ENCODE peak calls at places on chromosomes 16 and 17, in six cellular contexts. One of them, this sample, is unnamed.

GRCh38 chr16:68404736-68405345 is 43.5 kb downstream of the SMPD3 start:
- DNase-seq in effector memory CD4-positive, alpha-beta T cell: no peak
- DNase-seq in prostate gland: peak; percentile 48
- DNase-seq in AG08395: no peak
- DNase-seq in WTC11: no peak
- DNase-seq in activated effector memory CD4-positive, alpha-beta T cell treated with Interleukin-2 at 50 U/mL for 16 hours: no peak
- DNase-seq in this sample: no peak

GRCh38 chr17:57889252-57889651 is 39.4 kb upstream of the MRPS23 start:
- DNase-seq in effector memory CD4-positive, alpha-beta T cell: no peak
- DNase-seq in prostate gland: no peak
- DNase-seq in AG08395: no peak
- DNase-seq in WTC11: no peak
- DNase-seq in activated effector memory CD4-positive, alpha-beta T cell treated with Interleukin-2 at 50 U/mL for 16 hours: no peak
- DNase-seq in this sample: no peak

GRCh38 chr16:17368951-17369350 is 101.8 kb downstream of the XYLT1 start:
- DNase-seq in effector memory CD4-positive, alpha-beta T cell: no peak
- DNase-seq in prostate gland: no peak
- DNase-seq in AG08395: no peak
- DNase-seq in WTC11: no peak
- DNase-seq in activated effector memory CD4-positive, alpha-beta T cell treated with Interleukin-2 at 50 U/mL for 16 hours: peak; percentile 42
- DNase-seq in this sample: no peak

GRCh38 chr17:8326591-8327583 is 12.8 kb upstream of the ODF4 start:
- DNase-seq in effector memory CD4-positive, alpha-beta T cell: no peak
- DNase-seq in prostate gland: no peak
- DNase-seq in AG08395: peak; percentile 68
- DNase-seq in WTC11: peak; percentile 47
- DNase-seq in activated effector memory CD4-positive, alpha-beta T cell treated with Interleukin-2 at 50 U/mL for 16 hours: peak; percentile 2
- DNase-seq in this sample: peak; percentile 89

GRCh38 chr17:51050291-51051033 is 70.2 kb downstream of the SPAG9 start:
- DNase-seq in effector memory CD4-positive, alpha-beta T cell: no peak
- DNase-seq in prostate gland: no peak
- DNase-seq in AG08395: no peak
- DNase-seq in WTC11: no peak
- DNase-seq in activated effector memory CD4-positive, alpha-beta T cell treated with Interleukin-2 at 50 U/mL for 16 hours: no peak
- DNase-seq in this sample: no peak

GRCh38 chr17:27770877-27771276 is 29.5 kb downstream of the NOS2 start:
- DNase-seq in effector memory CD4-positive, alpha-beta T cell: no peak
- DNase-seq in prostate gland: no peak
- DNase-seq in AG08395: no peak
- DNase-seq in WTC11: no peak
- DNase-seq in activated effector memory CD4-positive, alpha-beta T cell treated with Interleukin-2 at 50 U/mL for 16 hours: no peak
- DNase-seq in this sample: no peak

GRCh38 chr17:57909548-57909947 is 45.7 kb downstream of the CUEDC1 start:
- DNase-seq in effector memory CD4-positive, alpha-beta T cell: no peak
- DNase-seq in prostate gland: no peak
- DNase-seq in AG08395: no peak
- DNase-seq in WTC11: no peak
- DNase-seq in activated effector memory CD4-positive, alpha-beta T cell treated with Interleukin-2 at 50 U/mL for 16 hours: no peak
- DNase-seq in this sample: no peak

GRCh38 chr17:45147581-45148182 is 593 bp upstream of the HEXIM1 start:
- DNase-seq in effector memory CD4-positive, alpha-beta T cell: peak; percentile 71
- DNase-seq in prostate gland: peak; percentile 81
- DNase-seq in AG08395: peak; percentile 56
- DNase-seq in WTC11: peak; percentile 79
- DNase-seq in activated effector memory CD4-positive, alpha-beta T cell treated with Interleukin-2 at 50 U/mL for 16 hours: peak; percentile 65
- DNase-seq in this sample: no peak

GRCh38 chr16:12252616-12253015 is 276.1 kb downstream of the SNX29 start:
- DNase-seq in effector memory CD4-positive, alpha-beta T cell: no peak
- DNase-seq in prostate gland: no peak
- DNase-seq in AG08395: no peak
- DNase-seq in WTC11: no peak
- DNase-seq in activated effector memory CD4-positive, alpha-beta T cell treated with Interleukin-2 at 50 U/mL for 16 hours: no peak
- DNase-seq in this sample: no peak

GRCh38 chr17:44581868-44582267 is 24.6 kb downstream of the FZD2 start:
- DNase-seq in effector memory CD4-positive, alpha-beta T cell: no peak
- DNase-seq in prostate gland: no peak
- DNase-seq in AG08395: peak; percentile 21
- DNase-seq in WTC11: no peak
- DNase-seq in activated effector memory CD4-positive, alpha-beta T cell treated with Interleukin-2 at 50 U/mL for 16 hours: no peak
- DNase-seq in this sample: no peak

GRCh38 chr17:38877130-38877851 is 7.4 kb downstream of the LASP1 start:
- DNase-seq in effector memory CD4-positive, alpha-beta T cell: no peak
- DNase-seq in prostate gland: no peak
- DNase-seq in AG08395: no peak
- DNase-seq in WTC11: peak; percentile 42
- DNase-seq in activated effector memory CD4-positive, alpha-beta T cell treated with Interleukin-2 at 50 U/mL for 16 hours: no peak
- DNase-seq in this sample: peak; percentile 68

GRCh38 chr17:32803544-32803943 is 73.4 kb downstream of the MYO1D start:
- DNase-seq in effector memory CD4-positive, alpha-beta T cell: no peak
- DNase-seq in prostate gland: no peak
- DNase-seq in AG08395: no peak
- DNase-seq in WTC11: no peak
- DNase-seq in activated effector memory CD4-positive, alpha-beta T cell treated with Interleukin-2 at 50 U/mL for 16 hours: no peak
- DNase-seq in this sample: no peak

GRCh38 chr16:26721290-26721689 is 345.4 kb upstream of the C16orf82 start:
- DNase-seq in effector memory CD4-positive, alpha-beta T cell: no peak
- DNase-seq in prostate gland: no peak
- DNase-seq in AG08395: no peak
- DNase-seq in WTC11: no peak
- DNase-seq in activated effector memory CD4-positive, alpha-beta T cell treated with Interleukin-2 at 50 U/mL for 16 hours: no peak
- DNase-seq in this sample: no peak

GRCh38 chr16:88850531-88851199 is 6.1 kb downstream of the GALNS start:
- DNase-seq in effector memory CD4-positive, alpha-beta T cell: no peak
- DNase-seq in prostate gland: no peak
- DNase-seq in AG08395: no peak
- DNase-seq in WTC11: no peak
- DNase-seq in activated effector memory CD4-positive, alpha-beta T cell treated with Interleukin-2 at 50 U/mL for 16 hours: no peak
- DNase-seq in this sample: no peak

GRCh38 chr17:47989700-47990099 is 18.8 kb downstream of the CDK5RAP3 start:
- DNase-seq in effector memory CD4-positive, alpha-beta T cell: no peak
- DNase-seq in prostate gland: no peak
- DNase-seq in AG08395: no peak
- DNase-seq in WTC11: no peak
- DNase-seq in activated effector memory CD4-positive, alpha-beta T cell treated with Interleukin-2 at 50 U/mL for 16 hours: no peak
- DNase-seq in this sample: no peak

GRCh38 chr17:58284613-58285421 is 4.1 kb upstream of the MPO start:
- DNase-seq in effector memory CD4-positive, alpha-beta T cell: no peak
- DNase-seq in prostate gland: no peak
- DNase-seq in AG08395: no peak
- DNase-seq in WTC11: peak; percentile 51
- DNase-seq in activated effector memory CD4-positive, alpha-beta T cell treated with Interleukin-2 at 50 U/mL for 16 hours: no peak
- DNase-seq in this sample: peak; percentile 80

GRCh38 chr17:50033316-50033715 is 22.6 kb upstream of the ITGA3 start:
- DNase-seq in effector memory CD4-positive, alpha-beta T cell: no peak
- DNase-seq in prostate gland: no peak
- DNase-seq in AG08395: peak; percentile 64
- DNase-seq in WTC11: no peak
- DNase-seq in activated effector memory CD4-positive, alpha-beta T cell treated with Interleukin-2 at 50 U/mL for 16 hours: no peak
- DNase-seq in this sample: no peak

This sample was measured in H7.